ENCODE peak calls at places on chromosomes 3 and 15, in nine cellular contexts. G is HFF-Myc, P is AG04450, Q is body of pancreas, T is stomach, D is fibroblast of pulmonary artery, U is PC-3, Y is sigmoid colon, O is H9. R is an unnamed sample.

GRCh38 chr15:75167588-75168076 is 34.0 kb upstream of the C15orf39 start:
- DNase-seq in U (peak), Y (no peak), T (no peak), G (peak), D (peak), Q (no peak), O (no peak), P (no peak), R (no peak)

GRCh38 chr3:128369881-128370642 is 96.6 kb downstream of the DNAJB8 start:
- DNase-seq in P (no peak), G (no peak), Y (no peak), U (no peak), Q (no peak), O (no peak), T (no peak), D (no peak), R (no peak)

GRCh38 chr3:167813169-167814123 is 77.9 kb downstream of the SERPINI1 start:
- DNase-seq in P (no peak), D (no peak), O (no peak), Q (no peak), Y (no peak), G (no peak), U (peak), T (no peak), R (no peak)

GRCh38 chr15:65804252-65804931 is 12.3 kb upstream of the DENND4A start:
- DNase-seq in G (no peak), U (no peak), D (peak), Q (no peak), P (no peak), T (no peak), Y (no peak), O (no peak), R (no peak)

GRCh38 chr3:181712505-181713299 is 977 bp downstream of the SOX2 start:
- DNase-seq in P (no peak), T (peak), U (no peak), O (no peak), Q (no peak), D (no peak), G (no peak), Y (no peak), R (peak)

GRCh38 chr3:20683912-20684311 is 497.9 kb upstream of the SGO1 start:
- DNase-seq in T (no peak), U (no peak), G (peak), Q (no peak), D (peak), P (no peak), Y (peak), O (no peak), R (no peak)

GRCh38 chr3:45054196-45054857 is 28.2 kb downstream of the CLEC3B start:
- DNase-seq in U (peak), D (peak), P (peak), O (no peak), T (no peak), G (peak), Q (no peak), Y (no peak), R (no peak)

GRCh38 chr3:40047406-40047805 is 238.0 kb downstream of the MYRIP start:
- DNase-seq in Y (no peak), D (peak), G (no peak), P (no peak), U (no peak), T (no peak), O (no peak), Q (no peak), R (no peak)

DNA sequence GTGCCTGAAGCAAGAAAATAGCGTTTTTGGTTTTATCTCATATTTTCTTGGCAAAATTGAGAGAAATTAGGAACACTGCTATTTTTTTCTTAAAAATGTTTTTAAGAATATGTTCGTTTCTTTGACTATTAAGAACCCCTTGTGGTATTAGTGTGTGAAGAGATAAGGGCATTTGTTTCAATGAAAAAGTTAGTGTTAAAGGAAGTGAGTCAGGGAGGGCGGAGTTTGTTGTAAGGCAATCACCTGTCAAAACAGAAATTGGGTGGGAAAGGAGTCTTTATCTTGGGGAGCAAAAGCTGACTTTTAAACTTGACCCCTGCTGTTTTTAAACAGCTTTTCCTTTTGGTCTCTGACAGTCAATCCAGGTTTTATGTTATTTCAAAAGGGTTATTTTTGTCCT is 4.2 kb downstream of the RAP2B start:
- DNase-seq in G (no peak), P (no peak), T (no peak), O (no peak), U (peak), D (peak), Q (no peak), Y (no peak), R (no peak)
- TF ChIP-seq CTCF in G (no peak), P (no peak), T (no peak), O (no peak), U (no peak), D (no peak), Q (no peak), Y (no peak), R (no peak)

GRCh38 chr3:196274585-196274984 is 12.9 kb downstream of the PCYT1A start:
- DNase-seq in O (no peak), U (peak), Q (no peak), D (no peak), P (no peak), T (no peak), G (no peak), Y (no peak), R (no peak)
- TF ChIP-seq CTCF in O (no peak), U (no peak), Q (no peak), D (no peak), P (no peak), T (no peak), G (no peak), Y (no peak), R (no peak)

GRCh38 chr3:142366434-142366833 is 81.4 kb downstream of the XRN1 start:
- DNase-seq in P (no peak), U (peak), T (no peak), Q (no peak), O (no peak), Y (no peak), D (peak), G (no peak), R (no peak)
- TF ChIP-seq CTCF in P (peak), U (peak), T (no peak), Q (no peak), O (peak), Y (no peak), D (peak), G (no peak), R (peak)

DNA sequence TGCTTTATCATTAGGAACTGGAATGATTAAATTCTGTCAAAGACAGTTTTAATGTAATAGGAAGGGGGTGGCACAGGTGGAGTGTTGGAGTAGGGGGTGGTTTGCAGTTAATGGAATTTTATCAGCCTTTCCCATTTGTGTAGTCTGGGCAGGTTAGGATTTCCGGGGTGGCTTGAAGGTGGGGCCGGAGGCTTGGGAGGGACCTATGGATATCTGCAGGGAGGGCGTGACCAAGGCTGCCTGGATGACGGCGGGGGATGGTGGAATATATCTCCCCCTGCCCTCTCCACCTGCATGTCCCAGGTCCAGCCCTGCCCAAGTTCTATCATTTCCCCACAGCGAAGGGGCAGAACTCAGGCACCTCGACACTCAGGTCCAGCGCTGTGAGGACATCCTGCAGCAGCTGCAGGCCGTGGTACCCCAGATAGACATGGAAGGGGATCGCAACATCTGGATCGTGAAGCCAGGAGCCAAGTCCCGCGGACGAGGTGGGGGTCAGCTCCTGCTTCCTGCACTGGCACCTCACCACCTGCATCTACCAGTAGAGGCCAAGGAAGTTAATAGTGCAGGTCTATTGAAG is 15.5 kb downstream of the TTLL3 start:
- DNase-seq in O (no peak), Y (no peak), G (no peak), D (no peak), P (no peak), Q (no peak), T (no peak), U (no peak), R (no peak)
- TF ChIP-seq CTCF in O (no peak), Y (no peak), G (no peak), D (no peak), P (no peak), Q (no peak), T (no peak), U (no peak), R (no peak)

DNA sequence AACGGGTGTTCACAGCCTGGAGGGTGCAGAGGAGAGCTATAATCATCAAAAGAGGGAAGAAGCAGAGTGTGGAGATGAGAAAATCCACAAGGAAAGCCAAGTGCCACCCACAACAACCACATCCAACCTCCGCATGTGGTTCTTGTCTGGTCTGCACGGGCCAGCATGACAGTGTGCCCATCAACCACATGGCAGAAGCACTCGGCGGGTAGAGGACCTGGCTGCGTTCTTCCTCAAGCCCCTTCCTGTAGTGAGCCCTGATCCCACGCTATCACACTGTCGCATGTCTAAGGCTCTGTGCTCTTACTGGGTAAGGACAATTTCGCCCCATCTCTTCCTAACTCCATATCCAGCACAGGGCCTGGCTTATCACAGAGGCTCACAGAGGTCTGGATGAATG is 41.9 kb downstream of the PTPN23 start:
- DNase-seq in D (no peak), G (no peak), O (no peak), Q (no peak), P (no peak), U (no peak), T (no peak), Y (no peak), R (no peak)
- TF ChIP-seq CTCF in D (no peak), G (no peak), O (no peak), Q (no peak), P (no peak), U (no peak), T (no peak), Y (no peak), R (no peak)

GRCh38 chr3:123444744-123445143 is 4.1 kb downstream of the ADCY5 start:
- DNase-seq in G (no peak), D (no peak), O (no peak), U (no peak), P (no peak), Y (no peak), Q (no peak), T (no peak), R (no peak)

GRCh38 chr3:123442908-123443307 is 6.0 kb downstream of the ADCY5 start:
- DNase-seq in O (no peak), D (no peak), P (no peak), Q (no peak), T (no peak), U (no peak), G (no peak), Y (no peak), R (no peak)

GRCh38 chr3:123442125-123442524 is 6.8 kb downstream of the ADCY5 start:
- DNase-seq in P (no peak), U (no peak), T (no peak), D (no peak), G (no peak), Y (no peak), O (no peak), Q (no peak), R (no peak)

GRCh38 chr3:123445702-123446101 is 3.2 kb downstream of the ADCY5 start:
- DNase-seq in P (no peak), G (no peak), U (no peak), Y (no peak), D (no peak), T (no peak), O (no peak), Q (no peak), R (no peak)

GRCh38 chr3:123444023-123444422 is 4.9 kb downstream of the ADCY5 start:
- DNase-seq in Y (no peak), G (peak), U (no peak), P (no peak), T (no peak), Q (no peak), D (peak), O (no peak), R (peak)
- TF ChIP-seq CTCF in Y (no peak), G (no peak), U (no peak), P (no peak), T (no peak), Q (no peak), D (no peak), O (no peak), R (no peak)

GRCh38 chr3:127038923-127039581 is 56.1 kb downstream of the PLXNA1 start:
- DNase-seq in Y (peak), P (no peak), U (no peak), O (no peak), Q (no peak), D (no peak), T (no peak), G (no peak), R (no peak)
- TF ChIP-seq CTCF in Y (no peak), P (no peak), U (no peak), O (no peak), Q (no peak), D (no peak), T (no peak), G (no peak), R (no peak)

GRCh38 chr3:76565496-76566210 is 474.2 kb upstream of the ROBO2 start:
- DNase-seq in O (no peak), P (no peak), T (no peak), D (no peak), U (no peak), Y (no peak), G (no peak), Q (no peak), R (no peak)

GRCh38 chr3:76566904-76567303 is 473.0 kb upstream of the ROBO2 start:
- DNase-seq in Q (no peak), T (no peak), U (no peak), G (no peak), P (no peak), D (no peak), O (no peak), Y (no peak), R (no peak)

GRCh38 chr3:76566211-76566534 is 473.7 kb upstream of the ROBO2 start:
- DNase-seq in Q (no peak), U (no peak), Y (no peak), G (no peak), O (no peak), D (no peak), T (no peak), P (no peak), R (no peak)

GRCh38 chr3:76576201-76576600 is 463.7 kb upstream of the ROBO2 start:
- DNase-seq in U (no peak), D (no peak), Q (no peak), T (no peak), P (no peak), O (no peak), Y (no peak), G (no peak), R (no peak)

GRCh38 chr3:76570436-76571057 is 469.4 kb upstream of the ROBO2 start:
- DNase-seq in Q (no peak), O (no peak), G (no peak), U (peak), Y (no peak), T (no peak), P (no peak), D (peak), R (peak)
- TF ChIP-seq CTCF in Q (peak), O (peak), G (peak), U (peak), Y (no peak), T (no peak), P (peak), D (peak), R (peak)

R was measured in neural progenitor cell.